ENCODE peak calls at places on chromosomes 5 and 9, in four cellular contexts. X, M, F and K are unnamed samples.
A peak's percentile ranks its signal among the peaks of the same experiment; 100 is the strongest.

GRCh38 chr9:126790561-126790960 is 14.3 kb upstream of the ZBTB43 start:
- DNase-seq in X (no peak), M (no peak), F (no peak), K (no peak)

GRCh38 chr5:154538492-154538891 is 60.5 kb upstream of the HAND1 start:
- DNase-seq in M (no peak), F (no peak), X (no peak), K (no peak)

GRCh38 chr5:36160617-36161016 is 8.7 kb downstream of the SKP2 start:
- DNase-seq in M (no peak), X (no peak), F (no peak), K (no peak)

GRCh38 chr5:103375356-103375755 is 116.8 kb downstream of the MACIR start:
- DNase-seq in F (peak; percentile 92), M (no peak), X (peak; percentile 4), K (no peak)

GRCh38 chr5:177430972-177431316 is 4.5 kb downstream of the GRK6 start:
- DNase-seq in X (no peak), M (no peak), F (no peak), K (no peak)

GRCh38 chr5:45604092-45604491 is 92.1 kb downstream of the HCN1 start:
- DNase-seq in X (no peak), F (no peak), M (no peak), K (no peak)

GRCh38 chr9:95264954-95265615 is 52.4 kb downstream of the FANCC start:
- DNase-seq in M (peak; percentile 20), X (peak; percentile 31), F (peak; percentile 75), K (no peak)

GRCh38 chr9:127131871-127132270 is 9.4 kb upstream of the ANGPTL2 start:
- DNase-seq in F (peak; percentile 80), M (no peak), X (no peak), K (no peak)

GRCh38 chr9:130665029-130665430 is 636 bp downstream of the PRDM12 start:
- DNase-seq in M (no peak), X (no peak), F (no peak), K (no peak)

GRCh38 chr5:149452007-149452664 is 73.0 kb upstream of the IL17B start:
- DNase-seq in M (peak; percentile 40), X (no peak), F (peak; percentile 53), K (peak; percentile 14)

GRCh38 chr5:1315709-1316587 is 21.1 kb upstream of the TERT start:
- DNase-seq in F (no peak), X (peak; percentile 34), M (peak; percentile 47), K (no peak)

GRCh38 chr5:170552486-170553122 is 48.8 kb downstream of the KCNIP1 start:
- DNase-seq in M (peak; percentile 56), F (peak; percentile 88), X (no peak), K (no peak)

GRCh38 chr9:7935666-7936065 is 136.1 kb upstream of the DMAC1 start:
- DNase-seq in F (no peak), M (no peak), X (no peak), K (no peak)

GRCh38 chr9:134441227-134442086 is 115.2 kb downstream of the RXRA start:
- DNase-seq in X (no peak), F (no peak), M (peak; percentile 30), K (no peak)
- TF ChIP-seq POLR2A in X (no peak), F (no peak), M (no peak), K (no peak)

GRCh38 chr9:101409079-101409477 is 10.4 kb downstream of the ZNF189 start:
- DNase-seq in X (peak; percentile 45), M (no peak), F (peak; percentile 20), K (peak; percentile 10)
- TF ChIP-seq POLR2A in X (no peak), M (no peak), F (no peak), K (no peak)

DNA sequence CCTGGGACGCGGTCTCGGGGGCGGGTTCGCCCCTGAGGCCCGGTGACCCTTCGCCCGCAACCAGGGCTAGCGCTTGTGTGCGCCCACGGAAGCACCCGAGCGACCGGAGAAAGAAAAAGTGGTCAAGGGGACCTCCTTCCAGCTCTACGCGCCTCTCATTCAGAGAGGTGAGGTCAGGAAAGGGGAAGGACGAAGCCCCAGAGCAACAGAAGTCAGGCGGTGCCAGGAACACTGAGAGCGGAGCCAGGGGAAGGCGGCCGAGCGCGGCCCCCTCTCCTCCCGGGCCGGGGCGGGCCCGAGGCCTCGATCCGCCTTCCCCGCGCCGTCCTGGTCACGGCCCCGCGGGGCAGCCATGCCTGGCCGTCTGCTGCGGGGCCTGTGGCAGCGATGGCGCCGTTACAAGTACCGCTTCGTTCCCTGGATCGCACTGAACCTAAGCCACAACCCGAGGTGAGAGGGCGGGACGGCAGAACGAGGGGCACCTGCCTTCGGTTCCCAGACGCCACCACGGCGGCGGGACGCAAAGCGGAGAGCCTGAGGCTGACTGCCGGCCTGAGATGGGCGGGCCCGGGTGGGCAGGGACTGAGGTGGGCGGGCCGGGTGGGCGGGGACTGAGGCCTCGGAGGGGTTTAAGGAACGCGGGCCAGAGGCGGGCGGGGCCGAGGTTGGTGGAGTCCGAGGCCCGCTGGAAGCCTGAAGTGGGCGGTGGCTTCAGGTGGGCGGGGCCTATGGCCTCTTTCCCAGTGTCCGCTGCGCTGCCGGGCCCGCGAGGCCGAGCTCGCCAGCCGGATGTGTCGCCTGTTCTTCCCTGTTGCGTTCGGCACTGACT is at the start of gene SETD9:
- DNase-seq in M (peak; percentile 97), X (peak; percentile 97), F (peak; percentile 96), K (peak; percentile 98)
- TF ChIP-seq POLR2A in M (peak; percentile 96), X (peak; percentile 86), F (peak; percentile 95), K (peak; percentile 84)

GRCh38 chr5:151684690-151685361 is 1.9 kb downstream of the SPARC start:
- DNase-seq in M (peak; percentile 24), X (peak; percentile 74), F (peak; percentile 97), K (peak; percentile 9)
- TF ChIP-seq POLR2A in M (no peak), X (no peak), F (peak; percentile 96), K (no peak)

GRCh38 chr5:179700401-179700918 is 1.7 kb downstream of the CANX start:
- DNase-seq in X (no peak), F (peak; percentile 14), M (peak; percentile 57), K (peak; percentile 92)
- TF ChIP-seq POLR2A in X (no peak), F (no peak), M (no peak), K (no peak)

DNA sequence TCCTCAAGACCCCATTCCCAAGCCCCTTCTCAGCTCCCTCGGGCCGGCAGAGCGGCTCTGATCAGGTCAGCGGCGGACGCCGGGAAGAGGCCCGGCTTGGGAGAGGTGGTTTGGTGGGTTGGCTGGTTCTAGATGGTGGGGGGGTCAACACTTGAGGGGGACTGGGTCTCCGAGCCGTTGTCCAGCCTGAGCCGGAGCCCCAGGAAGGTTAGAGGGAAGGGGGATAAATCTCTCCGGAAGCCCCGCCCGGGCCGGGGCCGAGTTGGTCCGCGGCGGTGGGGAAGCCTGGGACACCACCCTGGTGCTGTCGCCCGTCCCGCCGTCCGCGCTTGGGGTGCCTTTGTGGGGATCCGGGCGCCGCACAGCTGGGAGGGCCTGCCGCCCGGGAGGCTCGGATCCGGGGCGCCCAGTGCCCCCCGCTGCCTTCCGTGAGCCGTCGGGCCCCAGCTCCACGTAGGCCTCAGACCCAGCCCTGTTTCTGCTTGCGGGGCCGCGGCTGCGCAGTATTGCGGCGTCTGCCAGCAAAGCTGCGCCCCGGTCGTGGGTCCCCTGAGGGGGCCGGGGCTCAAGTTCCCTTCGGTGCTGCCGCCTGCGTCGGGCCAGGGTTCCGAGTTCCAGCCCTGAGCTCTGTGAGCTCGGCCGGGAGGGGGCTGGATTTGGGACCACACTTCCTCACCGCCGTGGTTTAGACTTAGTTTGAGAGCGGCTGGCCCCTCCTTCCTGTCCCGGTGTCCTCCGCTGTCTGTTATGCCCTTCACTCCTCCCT is 560 bp upstream of the TRIM52 start:
- DNase-seq in X (peak; percentile 83), M (peak; percentile 89), F (peak; percentile 50), K (no peak)
- TF ChIP-seq POLR2A in X (peak; percentile 67), M (peak; percentile 60), F (peak; percentile 69), K (peak; percentile 60)

GRCh38 chr9:134171316-134172197 is 7.2 kb upstream of the RNU6ATAC start:
- DNase-seq in F (peak; percentile 28), M (peak; percentile 89), X (no peak), K (no peak)
- TF ChIP-seq POLR2A in F (no peak), M (no peak), X (no peak), K (no peak)

DNA sequence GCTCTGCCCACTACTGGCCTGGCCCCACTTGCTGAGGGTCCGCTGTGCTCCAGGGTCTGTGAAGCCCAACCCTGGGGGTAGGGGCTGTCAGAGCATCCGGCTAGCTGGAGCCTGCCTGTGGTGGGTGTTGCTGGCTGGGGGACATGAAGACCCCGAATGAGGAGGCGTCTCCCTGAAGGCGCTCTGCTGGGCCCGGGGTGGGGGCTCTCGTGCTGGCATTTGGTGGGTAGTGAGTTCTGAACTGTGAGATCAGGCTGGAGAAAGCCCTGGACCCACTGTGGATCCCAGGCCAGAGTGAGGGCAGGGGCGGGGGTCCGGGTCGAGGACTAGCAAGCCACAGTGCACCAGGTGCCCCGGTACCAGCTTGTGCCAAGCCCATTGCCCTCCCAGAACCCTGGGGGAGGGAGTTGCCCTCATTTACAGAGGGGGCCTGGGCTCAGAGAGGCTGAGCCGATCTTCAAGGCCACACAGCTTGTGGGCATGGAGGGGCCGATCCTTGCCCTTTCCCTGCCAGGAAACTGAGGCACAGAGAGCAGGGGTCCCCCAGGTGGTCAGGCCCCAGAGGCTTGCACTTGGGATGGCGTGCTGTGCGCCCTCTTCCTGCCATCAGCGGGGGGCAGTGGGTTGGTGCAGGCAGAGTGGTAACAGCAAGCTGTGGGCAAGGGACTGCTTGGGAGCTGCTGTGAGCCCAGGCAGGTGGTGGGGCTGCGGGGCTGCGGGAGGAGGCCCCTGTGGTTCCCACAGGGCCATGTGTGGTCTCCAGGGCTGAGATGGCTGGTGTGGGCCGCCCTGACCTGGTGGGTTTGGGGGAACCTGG is 15.9 kb downstream of the RXRA start:
- DNase-seq in M (no peak), F (no peak), X (no peak), K (no peak)
- TF ChIP-seq POLR2A in M (no peak), F (no peak), X (no peak), K (no peak)